ENCODE peak calls at places on chromosome 4, in five cellular contexts. E, B, M, A and Q are unnamed samples.

GRCh38 chr4:13523591-13524503 is 20.5 kb downstream of the NKX3-2 start:
- DNase-seq in M (no peak), A (no peak), E (no peak), B (no peak), Q (no peak)

GRCh38 chr4:23839279-23839678 is 50.6 kb downstream of the PPARGC1A start:
- DNase-seq in E (no peak), A (no peak), B (no peak), M (no peak), Q (no peak)

GRCh38 chr4:3514806-3515421 is 17.3 kb downstream of the LRPAP1 start:
- DNase-seq in M (no peak), B (no peak), A (peak), E (no peak), Q (no peak)

GRCh38 chr4:155106629-155107028 is 101.8 kb upstream of the NPY2R start:
- DNase-seq in M (no peak), E (no peak), B (no peak), A (no peak), Q (no peak)

GRCh38 chr4:158826057-158826456 is 57.2 kb downstream of the FNIP2 start:
- DNase-seq in E (no peak), M (no peak), B (no peak), A (no peak), Q (no peak)

GRCh38 chr4:11497212-11497806 is 68.6 kb upstream of the HS3ST1 start:
- DNase-seq in M (no peak), A (no peak), B (no peak), E (no peak), Q (peak)

GRCh38 chr4:87031946-87032345 is 97.1 kb downstream of the AFF1 start:
- DNase-seq in E (no peak), B (no peak), A (no peak), M (no peak), Q (peak)

GRCh38 chr4:170388255-170388654 is 298.5 kb upstream of the AADAT start:
- DNase-seq in M (no peak), E (no peak), B (no peak), A (no peak), Q (no peak)

GRCh38 chr4:29467044-29467717 is 1253.0 kb upstream of the PCDH7 start:
- DNase-seq in A (no peak), E (no peak), M (no peak), B (no peak), Q (no peak)

GRCh38 chr4:152983221-152983620 is 47.1 kb downstream of the FHDC1 start:
- DNase-seq in B (no peak), A (no peak), E (no peak), M (no peak), Q (no peak)

GRCh38 chr4:15444276-15444675 is 16.4 kb downstream of the C1QTNF7 start:
- DNase-seq in E (no peak), B (no peak), M (no peak), A (no peak), Q (no peak)

GRCh38 chr4:38279077-38279476 is 318.9 kb downstream of the PTTG2 start:
- DNase-seq in A (peak), B (no peak), E (no peak), M (no peak), Q (no peak)

GRCh38 chr4:136355970-136356369 is 1176.3 kb downstream of the PCDH18 start:
- DNase-seq in E (no peak), B (no peak), A (no peak), M (no peak), Q (no peak)

GRCh38 chr4:101693842-101694398 is 96.6 kb upstream of the BANK1 start:
- DNase-seq in A (no peak), E (no peak), M (no peak), B (peak), Q (no peak)

GRCh38 chr4:89212666-89213381 is 94.8 kb downstream of the GPRIN3 start:
- DNase-seq in B (no peak), E (no peak), M (no peak), A (no peak), Q (peak)

GRCh38 chr4:77043507-77044131 is 32.2 kb downstream of the CCNI start:
- DNase-seq in M (no peak), A (no peak), E (no peak), B (no peak), Q (no peak)

GRCh38 chr4:150960818-150961217 is 54.3 kb downstream of the LRBA start:
- DNase-seq in A (no peak), M (no peak), E (peak), B (no peak), Q (no peak)

GRCh38 chr4:10879411-10880110 is 195.0 kb upstream of the CLNK start:
- DNase-seq in E (no peak), B (no peak), A (no peak), M (no peak), Q (no peak)

GRCh38 chr4:113781439-113782040 is 20.0 kb upstream of the CAMK2D start:
- DNase-seq in E (peak), A (no peak), M (no peak), B (no peak), Q (peak)

GRCh38 chr4:127846765-127847164 is 33.9 kb upstream of the PLK4 start:
- DNase-seq in M (no peak), B (no peak), E (no peak), A (no peak), Q (no peak)

GRCh38 chr4:3485011-3485881 is 22.1 kb downstream of the DOK7 start:
- DNase-seq in A (peak), M (no peak), E (no peak), B (no peak), Q (no peak)

GRCh38 chr4:171025323-171025722 is 787.9 kb upstream of the GALNTL6 start:
- DNase-seq in A (no peak), M (no peak), B (no peak), E (no peak), Q (no peak)

GRCh38 chr4:107037188-107037587 is 1.1 kb upstream of the DKK2 start:
- DNase-seq in E (peak), M (no peak), B (no peak), A (no peak), Q (no peak)

GRCh38 chr4:94714360-94714759 is 43.4 kb upstream of the BMPR1B start:
- DNase-seq in B (no peak), E (no peak), M (no peak), A (no peak), Q (no peak)

GRCh38 chr4:185307136-185307950 is 88.4 kb downstream of the LRP2BP start:
- DNase-seq in E (no peak), A (no peak), B (no peak), M (no peak), Q (peak)

GRCh38 chr4:38667005-38667771 is 3.2 kb downstream of the KLF3 start:
- DNase-seq in M (peak), A (peak), B (peak), E (peak), Q (peak)

GRCh38 chr4:121863787-121864186 is 6.5 kb downstream of the BBS7 start:
- DNase-seq in A (no peak), B (no peak), M (no peak), E (peak), Q (no peak)

GRCh38 chr4:25937801-25938200 is 23.8 kb downstream of the SMIM20 start:
- DNase-seq in E (no peak), A (no peak), B (no peak), M (no peak), Q (no peak)

GRCh38 chr4:125187621-125188176 is 127.1 kb upstream of the FAT4 start:
- DNase-seq in E (no peak), A (no peak), M (no peak), B (peak), Q (peak)